ENCODE peak calls at places on chromosomes 12 and 14, in nine cellular contexts. L is hippocampal formation; E is H7; A is astrocyte of the spinal cord; D is WERI-Rb-1; Y is stomach; Z is activated naive CD4-positive, alpha-beta T cell treated with anti-CD3 and anti-CD28 coated beads, Interleukin-2, amount 50 U/mL, for 16 hours; H is GM12892; F is fibroblast of lung. C is an unnamed sample.

GRCh38 chr12:47078733-47079364 is 572 bp upstream of the PCED1B start:
- DNase-seq in L (no peak), E (peak; percentile 22), A (no peak), D (no peak), Y (no peak), Z (peak; percentile 47), H (no peak), F (no peak), C (peak; percentile 30)

GRCh38 chr12:120540445-120540844 is 6.3 kb downstream of the RNF10 start:
- DNase-seq in L (no peak), E (no peak), A (no peak), D (no peak), Y (no peak), Z (no peak), H (no peak), F (no peak), C (no peak)

GRCh38 chr14:93059917-93060545 is 55.7 kb downstream of the ITPK1 start:
- DNase-seq in L (no peak), E (peak; percentile 71), A (no peak), D (no peak), Y (no peak), Z (no peak), H (no peak), F (no peak), C (no peak)

GRCh38 chr14:89444536-89445125 is 27.6 kb upstream of the FOXN3 start:
- DNase-seq in L (no peak), E (no peak), A (no peak), D (no peak), Y (no peak), Z (no peak), H (no peak), F (peak; percentile 35), C (no peak)

GRCh38 chr14:101072945-101073597 is 169.5 kb upstream of the RTL1 start:
- DNase-seq in L (no peak), E (peak; percentile 92), A (peak; percentile 98), D (no peak), Y (peak; percentile 31), Z (no peak), H (no peak), F (peak; percentile 93), C (peak; percentile 27)

GRCh38 chr14:64303471-64303917 is 9.3 kb upstream of the ESR2 start:
- DNase-seq in L (no peak), E (peak; percentile 90), A (peak; percentile 71), D (no peak), Y (no peak), Z (no peak), H (peak; percentile 42), F (peak; percentile 75), C (peak; percentile 49)

GRCh38 chr14:73428354-73428824 is 30.0 kb downstream of the NUMB start:
- DNase-seq in L (no peak), E (no peak), A (no peak), D (no peak), Y (peak; percentile 32), Z (no peak), H (no peak), F (no peak), C (no peak)

GRCh38 chr14:100617715-100618693 is 30.8 kb upstream of the BEGAIN start:
- DNase-seq in L (peak; percentile 81), E (peak; percentile 45), A (peak; percentile 20), D (no peak), Y (no peak), Z (no peak), H (no peak), F (peak; percentile 15), C (no peak)

GRCh38 chr12:124305776-124306685 is 11.1 kb downstream of the RFLNA start:
- DNase-seq in L (no peak), E (peak; percentile 29), A (no peak), D (no peak), Y (no peak), Z (no peak), H (no peak), F (no peak), C (no peak)

GRCh38 chr12:75705749-75706719 is 194.6 kb upstream of the KRR1 start:
- DNase-seq in L (no peak), E (no peak), A (peak; percentile 99), D (no peak), Y (no peak), Z (no peak), H (no peak), F (peak; percentile 100), C (no peak)

GRCh38 chr12:82650627-82651337 is 35.9 kb upstream of the TMTC2 start:
- DNase-seq in L (no peak), E (no peak), A (peak; percentile 41), D (no peak), Y (peak; percentile 48), Z (no peak), H (no peak), F (peak; percentile 35), C (no peak)

GRCh38 chr14:73295198-73295796 is 58.0 kb downstream of the PAPLN start:
- DNase-seq in L (no peak), E (peak; percentile 57), A (peak; percentile 60), D (no peak), Y (no peak), Z (no peak), H (no peak), F (peak; percentile 65), C (peak; percentile 46)

GRCh38 chr14:95144849-95145248 is 12.5 kb downstream of the DICER1 start:
- DNase-seq in L (no peak), E (no peak), A (no peak), D (no peak), Y (no peak), Z (no peak), H (no peak), F (no peak), C (no peak)